ENCODE peak calls at places on chromosomes 3 and 15, in five cellular contexts. J, Q, T, M and L are unnamed samples.

GRCh38 chr3:75048650-75049049 is 434.2 kb upstream of the CNTN3 start:
- DNase-seq in M (no peak), J (no peak), T (no peak), Q (no peak), L (no peak)

GRCh38 chr15:54681578-54681977 is 515.2 kb downstream of the RSL24D1 start:
- DNase-seq in T (no peak), Q (no peak), M (no peak), J (no peak), L (no peak)

GRCh38 chr15:62850791-62851291 is 191.7 kb upstream of the TPM1 start:
- DNase-seq in T (peak), M (no peak), J (no peak), Q (no peak), L (peak)

GRCh38 chr3:123559040-123559861 is 25.6 kb downstream of the HACD2 start:
- DNase-seq in J (no peak), Q (no peak), T (no peak), M (peak), L (peak)

GRCh38 chr15:65377976-65378366 is at the start of gene IGDCC3:
- DNase-seq in T (no peak), M (peak), Q (no peak), J (no peak), L (no peak)

GRCh38 chr3:109702252-109702651 is 364.9 kb upstream of the DPPA4 start:
- DNase-seq in J (no peak), Q (no peak), T (no peak), M (no peak), L (no peak)

GRCh38 chr15:66673410-66674322 is 28.4 kb upstream of the SMAD6 start:
- DNase-seq in M (no peak), J (no peak), Q (no peak), T (no peak), L (peak)

GRCh38 chr15:96774216-96774615 is 443.7 kb downstream of the NR2F2 start:
- DNase-seq in J (no peak), Q (no peak), M (no peak), T (peak), L (no peak)

GRCh38 chr3:50523170-50523865 is 19.9 kb upstream of the CACNA2D2 start:
- DNase-seq in M (peak), Q (no peak), T (no peak), J (no peak), L (no peak)

GRCh38 chr15:95394186-95395067 is 936.1 kb upstream of the NR2F2 start:
- DNase-seq in T (no peak), M (no peak), Q (no peak), J (no peak), L (no peak)

GRCh38 chr3:149131594-149131993 is 2.2 kb downstream of the HPS3 start:
- DNase-seq in T (no peak), J (no peak), Q (no peak), M (no peak), L (no peak)

GRCh38 chr3:167187211-167187610 is 192.9 kb downstream of the ZBBX start:
- DNase-seq in Q (no peak), T (no peak), J (no peak), M (no peak), L (no peak)

GRCh38 chr15:39215006-39215405 is 365.9 kb upstream of the THBS1 start:
- DNase-seq in T (no peak), M (no peak), J (no peak), Q (no peak), L (no peak)

GRCh38 chr3:35664460-35664919 is 25.2 kb downstream of the ARPP21 start:
- DNase-seq in T (peak), M (peak), Q (no peak), J (no peak), L (no peak)

GRCh38 chr3:196225763-196226364 is 9.5 kb downstream of the SLC51A start:
- DNase-seq in J (no peak), M (no peak), T (no peak), Q (no peak), L (no peak)

GRCh38 chr3:54572197-54572895 is 355.5 kb downstream of the LRTM1 start:
- DNase-seq in T (peak), J (no peak), Q (no peak), M (no peak), L (no peak)

GRCh38 chr15:59237119-59237853 is 30.6 kb downstream of the LDHAL6B start:
- DNase-seq in Q (no peak), J (no peak), T (no peak), M (no peak), L (no peak)

GRCh38 chr3:156317457-156317856 is 197.1 kb downstream of the KCNAB1 start:
- DNase-seq in Q (no peak), M (no peak), T (no peak), J (no peak), L (no peak)

GRCh38 chr15:62912808-62913207 is 129.7 kb upstream of the TPM1 start:
- DNase-seq in M (no peak), J (no peak), Q (no peak), T (no peak), L (no peak)

GRCh38 chr3:184350618-184351017 is 10.8 kb downstream of the CLCN2 start:
- DNase-seq in T (no peak), J (no peak), Q (no peak), M (no peak), L (no peak)

GRCh38 chr3:34256021-34256420 is 457.6 kb downstream of the PDCD6IP start:
- DNase-seq in T (no peak), Q (no peak), M (peak), J (no peak), L (no peak)

GRCh38 chr15:66110788-66111187 is 142.8 kb downstream of the MEGF11 start:
- DNase-seq in M (no peak), Q (no peak), T (no peak), J (no peak), L (no peak)

GRCh38 chr3:13281657-13282527 is 138.2 kb downstream of the NUP210 start:
- DNase-seq in T (no peak), M (no peak), Q (no peak), J (no peak), L (peak)

GRCh38 chr3:118292841-118293240 is 741.8 kb downstream of the IGSF11 start:
- DNase-seq in T (no peak), J (no peak), M (no peak), Q (no peak), L (no peak)

GRCh38 chr3:17546500-17546899 is 195.9 kb downstream of the TBC1D5 start:
- DNase-seq in Q (no peak), T (no peak), J (no peak), M (no peak), L (no peak)

GRCh38 chr3:80677796-80678195 is 910.0 kb upstream of the ROBO1 start:
- DNase-seq in T (no peak), M (no peak), Q (no peak), J (no peak), L (no peak)

GRCh38 chr15:31392761-31393401 is 66.2 kb downstream of the KLF13 start:
- DNase-seq in J (no peak), Q (no peak), T (no peak), M (peak), L (no peak)

GRCh38 chr3:53780806-53781205 is 65.4 kb downstream of the CHDH start:
- DNase-seq in T (no peak), J (no peak), M (no peak), Q (no peak), L (no peak)

GRCh38 chr3:122132949-122133540 is 50.4 kb upstream of the CASR start:
- DNase-seq in J (no peak), T (peak), Q (no peak), M (no peak), L (no peak)

GRCh38 chr15:67119238-67119846 is 53.9 kb downstream of the SMAD3 start:
- DNase-seq in Q (no peak), T (no peak), M (no peak), J (no peak), L (no peak)

GRCh38 chr3:120438971-120439370 is 11.8 kb downstream of the FSTL1 start:
- DNase-seq in Q (no peak), T (no peak), M (no peak), J (no peak), L (no peak)

GRCh38 chr15:80405970-80406369 is 1.8 kb downstream of the ARNT2 start:
- DNase-seq in Q (no peak), T (no peak), J (no peak), M (no peak), L (no peak)

GRCh38 chr15:65346856-65347598 is 30.8 kb downstream of the IGDCC3 start:
- DNase-seq in J (no peak), M (no peak), T (no peak), Q (no peak), L (no peak)

GRCh38 chr3:171614318-171614967 is 154.2 kb upstream of the TNIK start:
- DNase-seq in T (peak), Q (no peak), M (no peak), J (no peak), L (no peak)

GRCh38 chr15:41981373-41982132 is 9.2 kb upstream of the EHD4 start:
- DNase-seq in Q (no peak), J (no peak), T (no peak), M (no peak), L (no peak)

GRCh38 chr3:168047190-168047795 is 48.4 kb downstream of the GOLIM4 start:
- DNase-seq in T (peak), Q (no peak), J (no peak), M (peak), L (peak)

GRCh38 chr3:193556841-193557240 is 2.1 kb upstream of the ATP13A4 start:
- DNase-seq in J (no peak), Q (no peak), T (no peak), M (no peak), L (no peak)

GRCh38 chr3:42831321-42831713 is 22.1 kb downstream of the ACKR2 start:
- DNase-seq in Q (no peak), J (peak), M (peak), T (no peak), L (peak)

GRCh38 chr15:75153084-75153483 is 48.6 kb upstream of the C15orf39 start:
- DNase-seq in J (no peak), Q (no peak), M (no peak), T (no peak), L (peak)

GRCh38 chr3:100902572-100902971 is 90.6 kb downstream of the ABI3BP start:
- DNase-seq in Q (no peak), J (no peak), T (no peak), M (no peak), L (no peak)